ENCODE peak calls at places on chromosomes 3 and 15, in nine cellular contexts. B, U, Y, R, F, J, G, D and K are unnamed samples.
A peak's percentile ranks its signal among the peaks of the same experiment; 100 is the strongest.

GRCh38 chr3:9398715-9399708 is 1.6 kb downstream of the SETD5 start:
- DNase-seq in D (peak; percentile 58), U (no peak), F (peak; percentile 48), G (no peak), Y (peak; percentile 50), B (no peak), R (peak; percentile 80), J (no peak), K (no peak)

GRCh38 chr3:195187609-195188529 is 83.1 kb downstream of the XXYLT1 start:
- DNase-seq in R (peak; percentile 78), J (no peak), Y (no peak), F (no peak), B (no peak), U (no peak), D (no peak), G (no peak), K (no peak)

GRCh38 chr15:23642413-23643044 is 5.1 kb downstream of the MAGEL2 start:
- DNase-seq in R (peak; percentile 46), G (peak; percentile 15), B (no peak), F (peak; percentile 65), Y (peak; percentile 53), D (peak; percentile 13), J (peak; percentile 17), U (peak; percentile 57), K (no peak)

GRCh38 chr15:94455297-94455696 is 223.9 kb downstream of the MCTP2 start:
- DNase-seq in G (no peak), D (no peak), R (no peak), U (no peak), B (no peak), F (no peak), Y (no peak), J (no peak), K (no peak)

GRCh38 chr3:136078421-136079364 is 113.2 kb downstream of the PPP2R3A start:
- DNase-seq in G (no peak), Y (no peak), D (peak; percentile 47), B (no peak), U (no peak), J (no peak), F (peak; percentile 28), R (peak; percentile 71), K (no peak)

GRCh38 chr3:101992861-101993260 is 143.5 kb downstream of the NFKBIZ start:
- DNase-seq in F (no peak), U (no peak), D (no peak), R (no peak), B (no peak), G (no peak), J (peak; percentile 27), Y (no peak), K (no peak)

GRCh38 chr3:65878831-65879230 is 159.9 kb downstream of the MAGI1 start:
- DNase-seq in Y (no peak), R (no peak), B (no peak), U (no peak), F (no peak), G (no peak), J (no peak), D (no peak), K (no peak)

GRCh38 chr3:163056874-163057497 is 1560.4 kb downstream of the OTOL1 start:
- DNase-seq in F (peak; percentile 34), U (peak; percentile 14), R (peak; percentile 74), J (peak; percentile 26), Y (peak; percentile 56), G (peak; percentile 2), D (peak; percentile 50), B (no peak), K (peak; percentile 43)

GRCh38 chr3:45055411-45056143 is 29.5 kb downstream of the CLEC3B start:
- DNase-seq in Y (no peak), U (no peak), F (no peak), R (peak; percentile 87), G (peak; percentile 85), J (no peak), B (no peak), D (peak; percentile 48), K (no peak)

GRCh38 chr3:12138044-12138443 is 20.7 kb downstream of the TIMP4 start:
- DNase-seq in D (peak; percentile 59), J (no peak), B (no peak), R (peak; percentile 59), G (no peak), F (no peak), Y (peak; percentile 25), U (no peak), K (no peak)

GRCh38 chr3:115548611-115549010 is 74.7 kb upstream of the GAP43 start:
- DNase-seq in F (no peak), J (no peak), Y (no peak), R (no peak), G (no peak), B (no peak), D (no peak), U (no peak), K (no peak)

GRCh38 chr3:131735544-131735943 is 232.8 kb upstream of the MRPL3 start:
- DNase-seq in F (no peak), U (no peak), J (no peak), Y (no peak), R (no peak), D (no peak), B (no peak), G (no peak), K (no peak)

GRCh38 chr3:57892423-57892822 is 115.8 kb upstream of the FLNB start:
- DNase-seq in Y (peak; percentile 13), D (no peak), R (peak; percentile 13), U (no peak), J (no peak), B (no peak), F (no peak), G (no peak), K (no peak)

GRCh38 chr15:90640862-90641261 is 76.3 kb upstream of the BLM start:
- DNase-seq in R (no peak), Y (no peak), D (no peak), G (no peak), F (no peak), U (no peak), J (no peak), B (no peak), K (no peak)

GRCh38 chr15:90637693-90638092 is 79.5 kb upstream of the BLM start:
- DNase-seq in J (no peak), Y (no peak), R (no peak), B (no peak), G (no peak), F (no peak), D (no peak), U (no peak), K (no peak)

GRCh38 chr15:90641581-90642463 is 75.3 kb upstream of the BLM start:
- DNase-seq in F (no peak), J (no peak), B (no peak), D (no peak), G (no peak), U (no peak), Y (no peak), R (no peak), K (no peak)

GRCh38 chr15:90638241-90638691 is 78.9 kb upstream of the BLM start:
- DNase-seq in B (no peak), F (no peak), D (no peak), G (no peak), R (no peak), U (no peak), J (no peak), Y (no peak), K (no peak)

GRCh38 chr15:90638963-90639362 is 78.2 kb upstream of the BLM start:
- DNase-seq in G (no peak), B (no peak), J (no peak), Y (no peak), F (no peak), R (no peak), D (no peak), U (no peak), K (no peak)
- TF ChIP-seq CTCF in G (no peak), B (no peak), J (no peak), Y (no peak), F (no peak), R (no peak), D (no peak), U (no peak), K (no peak)

GRCh38 chr15:57363661-57364060 is 12.6 kb upstream of the CGNL1 start:
- DNase-seq in F (no peak), G (no peak), J (no peak), Y (no peak), U (no peak), D (no peak), B (no peak), R (no peak), K (no peak)

GRCh38 chr15:57358611-57359010 is 17.7 kb upstream of the CGNL1 start:
- DNase-seq in J (no peak), G (no peak), Y (no peak), F (no peak), B (no peak), D (no peak), R (no peak), U (no peak), K (no peak)

GRCh38 chr15:57367556-57367955 is 8.7 kb upstream of the CGNL1 start:
- DNase-seq in U (no peak), Y (no peak), J (no peak), G (no peak), R (no peak), F (no peak), D (no peak), B (no peak), K (no peak)

GRCh38 chr15:57364282-57365007 is 11.9 kb upstream of the CGNL1 start:
- DNase-seq in J (no peak), U (no peak), G (no peak), B (no peak), F (no peak), Y (no peak), D (no peak), R (peak; percentile 57), K (no peak)
- TF ChIP-seq CTCF in J (no peak), U (no peak), G (peak; percentile 51), B (no peak), F (no peak), Y (no peak), D (no peak), R (peak; percentile 74), K (no peak)

DNA sequence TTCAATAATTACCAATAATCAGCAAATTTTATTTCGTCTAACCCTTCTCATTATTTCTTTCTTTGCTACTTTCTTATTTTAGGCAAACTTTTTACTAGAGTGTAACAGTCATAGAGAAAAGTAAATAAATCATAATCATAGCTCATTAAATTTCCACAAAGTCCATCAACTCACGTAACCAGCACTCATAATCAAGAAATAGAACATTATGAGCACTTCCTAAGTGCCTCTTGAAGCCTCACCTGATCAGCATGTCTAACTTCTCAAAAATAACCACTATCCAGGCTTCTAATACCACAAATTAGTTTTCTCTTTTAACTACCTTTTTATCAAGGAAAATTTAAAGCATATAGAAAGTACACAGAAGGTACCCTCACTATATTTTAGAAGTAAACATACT is 38.4 kb upstream of the SLC12A8 start:
- DNase-seq in Y (no peak), F (no peak), D (no peak), J (no peak), B (no peak), U (no peak), R (no peak), G (no peak), K (no peak)
- TF ChIP-seq CTCF in Y (no peak), F (no peak), D (no peak), J (no peak), B (no peak), U (no peak), R (no peak), G (no peak), K (no peak)

DNA sequence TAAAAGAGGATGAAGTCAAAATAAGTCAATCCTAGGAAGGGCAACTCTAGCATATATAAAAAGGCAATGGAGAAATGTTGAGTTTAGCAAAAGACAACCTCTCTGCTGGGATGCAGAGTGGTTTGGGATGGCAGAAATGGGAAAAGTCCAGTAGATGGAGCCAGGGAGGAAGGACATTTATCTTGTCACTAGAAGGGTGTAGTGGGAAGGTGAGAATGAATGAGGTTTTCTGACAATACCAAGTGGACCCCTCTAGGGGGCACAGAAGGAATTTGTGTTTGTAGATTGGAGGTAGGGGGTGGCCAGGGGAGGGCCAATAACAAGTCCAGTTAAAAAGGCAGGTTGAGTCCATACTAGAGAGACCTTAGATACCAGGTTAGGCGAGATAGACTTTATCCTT is 80.0 kb downstream of the THSD4 start:
- DNase-seq in J (no peak), G (no peak), R (peak; percentile 55), D (no peak), Y (no peak), F (no peak), U (no peak), B (no peak), K (no peak)
- TF ChIP-seq CTCF in J (no peak), G (no peak), R (peak; percentile 54), D (no peak), Y (no peak), F (no peak), U (no peak), B (no peak), K (no peak)